ENCODE peak calls at places on chromosomes 11 and 22, in four cellular contexts. One of them, this sample, is unnamed.

GRCh38 chr11:33635161-33635560 is 65.5 kb downstream of the C11orf91 start:
- DNase-seq in GM23248: peak; percentile 70
- DNase-seq in endothelial cell of umbilical vein: no peak
- DNase-seq in PC-3: no peak
- DNase-seq in this sample: peak; percentile 76

GRCh38 chr11:93850585-93851018 is at the start of gene VSTM5:
- DNase-seq in GM23248: no peak
- DNase-seq in endothelial cell of umbilical vein: no peak
- DNase-seq in PC-3: peak; percentile 92
- DNase-seq in this sample: no peak

GRCh38 chr11:12318791-12319733 is 58.3 kb upstream of the PARVA start:
- DNase-seq in GM23248: peak; percentile 91
- DNase-seq in endothelial cell of umbilical vein: no peak
- DNase-seq in PC-3: no peak
- DNase-seq in this sample: peak; percentile 82

GRCh38 chr11:98455500-98456186 is 565.1 kb upstream of the CNTN5 start:
- DNase-seq in GM23248: no peak
- DNase-seq in endothelial cell of umbilical vein: no peak
- DNase-seq in PC-3: peak; percentile 32
- DNase-seq in this sample: no peak

GRCh38 chr11:72224587-72225410 is at the start of gene INPPL1:
- DNase-seq in GM23248: peak; percentile 77
- DNase-seq in endothelial cell of umbilical vein: no peak
- DNase-seq in PC-3: peak; percentile 43
- DNase-seq in this sample: peak; percentile 25

GRCh38 chr22:48576333-48577013 is 1251.2 kb downstream of the BRD1 start:
- DNase-seq in GM23248: peak; percentile 23
- DNase-seq in endothelial cell of umbilical vein: no peak
- DNase-seq in PC-3: no peak
- DNase-seq in this sample: no peak

GRCh38 chr11:19995131-19995530 is 165.1 kb downstream of the DBX1 start:
- DNase-seq in GM23248: peak; percentile 89
- DNase-seq in endothelial cell of umbilical vein: peak; percentile 39
- DNase-seq in PC-3: peak; percentile 88
- DNase-seq in this sample: peak; percentile 98

GRCh38 chr11:72373163-72373562 is 61.2 kb downstream of the CLPB start:
- DNase-seq in GM23248: no peak
- DNase-seq in endothelial cell of umbilical vein: no peak
- DNase-seq in PC-3: no peak
- DNase-seq in this sample: peak; percentile 21

GRCh38 chr11:72814831-72815618 is 814 bp downstream of the ATG16L2 start:
- DNase-seq in GM23248: peak; percentile 79
- DNase-seq in endothelial cell of umbilical vein: peak; percentile 87
- DNase-seq in PC-3: peak; percentile 70
- DNase-seq in this sample: peak; percentile 57

GRCh38 chr22:22746963-22747933 is 102.8 kb downstream of the GGTLC2 start:
- DNase-seq in GM23248: no peak
- DNase-seq in endothelial cell of umbilical vein: no peak
- DNase-seq in PC-3: no peak
- DNase-seq in this sample: no peak

GRCh38 chr11:69242583-69242940 is 51.4 kb upstream of the MYEOV start:
- DNase-seq in GM23248: no peak
- DNase-seq in endothelial cell of umbilical vein: no peak
- DNase-seq in PC-3: no peak
- DNase-seq in this sample: no peak

GRCh38 chr22:30695351-30695762 is 683 bp downstream of the OSBP2 start:
- DNase-seq in GM23248: no peak
- DNase-seq in endothelial cell of umbilical vein: no peak
- DNase-seq in PC-3: no peak
- DNase-seq in this sample: no peak

GRCh38 chr11:17391493-17392355 is 3.3 kb upstream of the KCNJ11 start:
- DNase-seq in GM23248: no peak
- DNase-seq in endothelial cell of umbilical vein: no peak
- DNase-seq in PC-3: no peak
- DNase-seq in this sample: no peak

GRCh38 chr11:15737326-15737725 is 619.0 kb downstream of the SOX6 start:
- DNase-seq in GM23248: no peak
- DNase-seq in endothelial cell of umbilical vein: no peak
- DNase-seq in PC-3: peak; percentile 6
- DNase-seq in this sample: peak; percentile 19

GRCh38 chr22:49554296-49554625 is 273.4 kb downstream of the BRD1 start:
- DNase-seq in GM23248: no peak
- DNase-seq in endothelial cell of umbilical vein: no peak
- DNase-seq in PC-3: no peak
- DNase-seq in this sample: no peak

GRCh38 chr11:89477175-89477574 is 14.0 kb downstream of the NOX4 start:
- DNase-seq in GM23248: no peak
- DNase-seq in endothelial cell of umbilical vein: no peak
- DNase-seq in PC-3: peak; percentile 41
- DNase-seq in this sample: no peak

GRCh38 chr11:45894555-45895247 is 9.2 kb downstream of the MAPK8IP1 start:
- DNase-seq in GM23248: no peak
- DNase-seq in endothelial cell of umbilical vein: no peak
- DNase-seq in PC-3: no peak
- DNase-seq in this sample: no peak

GRCh38 chr11:96130061-96130460 is 206.2 kb upstream of the MTMR2 start:
- DNase-seq in GM23248: no peak
- DNase-seq in endothelial cell of umbilical vein: no peak
- DNase-seq in PC-3: no peak
- DNase-seq in this sample: no peak

GRCh38 chr22:19554834-19555404 is 30.7 kb upstream of the CLDN5 start:
- DNase-seq in GM23248: peak; percentile 34
- DNase-seq in endothelial cell of umbilical vein: peak; percentile 73
- DNase-seq in PC-3: peak; percentile 59
- DNase-seq in this sample: peak; percentile 46

GRCh38 chr11:113375402-113375801 is 12.2 kb upstream of the ANKK1 start:
- DNase-seq in GM23248: no peak
- DNase-seq in endothelial cell of umbilical vein: no peak
- DNase-seq in PC-3: no peak
- DNase-seq in this sample: no peak

GRCh38 chr11:3073029-3073435 is 15.8 kb upstream of the CARS1 start:
- DNase-seq in GM23248: peak; percentile 45
- DNase-seq in endothelial cell of umbilical vein: peak; percentile 95
- DNase-seq in PC-3: no peak
- DNase-seq in this sample: peak; percentile 87

GRCh38 chr22:30572840-30573593 is 1.4 kb downstream of the GAL3ST1 start:
- DNase-seq in GM23248: peak; percentile 32
- DNase-seq in endothelial cell of umbilical vein: no peak
- DNase-seq in PC-3: no peak
- DNase-seq in this sample: no peak

GRCh38 chr22:50112151-50113118 is 22.6 kb downstream of the MOV10L1 start:
- DNase-seq in GM23248: peak; percentile 53
- DNase-seq in endothelial cell of umbilical vein: peak; percentile 90
- DNase-seq in PC-3: peak; percentile 25
- DNase-seq in this sample: peak; percentile 90

GRCh38 chr11:117878314-117878938 is 2.0 kb upstream of the FXYD6 start:
- DNase-seq in GM23248: no peak
- DNase-seq in endothelial cell of umbilical vein: no peak
- DNase-seq in PC-3: no peak
- DNase-seq in this sample: no peak

GRCh38 chr22:27872488-27872887 is 46.6 kb downstream of the PITPNB start:
- DNase-seq in GM23248: no peak
- DNase-seq in endothelial cell of umbilical vein: no peak
- DNase-seq in PC-3: no peak
- DNase-seq in this sample: no peak

GRCh38 chr11:87878373-87878779 is 296.9 kb downstream of the RAB38 start:
- DNase-seq in GM23248: peak; percentile 74
- DNase-seq in endothelial cell of umbilical vein: peak; percentile 43
- DNase-seq in PC-3: peak; percentile 75
- DNase-seq in this sample: peak; percentile 39

GRCh38 chr11:113856966-113857759 is 18.2 kb downstream of the USP28 start:
- DNase-seq in GM23248: no peak
- DNase-seq in endothelial cell of umbilical vein: peak; percentile 54
- DNase-seq in PC-3: no peak
- DNase-seq in this sample: no peak

GRCh38 chr11:124879229-124879998 is 14.2 kb downstream of the ROBO3 start:
- DNase-seq in GM23248: no peak
- DNase-seq in endothelial cell of umbilical vein: no peak
- DNase-seq in PC-3: no peak
- DNase-seq in this sample: no peak

GRCh38 chr22:23565288-23565941 is 14.7 kb downstream of the IGLL1 start:
- DNase-seq in GM23248: no peak
- DNase-seq in endothelial cell of umbilical vein: no peak
- DNase-seq in PC-3: no peak
- DNase-seq in this sample: no peak

GRCh38 chr11:1226981-1227550 is 4.2 kb downstream of the MUC5B start:
- DNase-seq in GM23248: peak; percentile 47
- DNase-seq in endothelial cell of umbilical vein: no peak
- DNase-seq in PC-3: no peak
- DNase-seq in this sample: no peak

GRCh38 chr22:35742342-35743100 is 24.8 kb downstream of the APOL5 start:
- DNase-seq in GM23248: peak; percentile 92
- DNase-seq in endothelial cell of umbilical vein: peak; percentile 63
- DNase-seq in PC-3: peak; percentile 63
- DNase-seq in this sample: peak; percentile 89

GRCh38 chr11:67642148-67642475 is 2.5 kb upstream of the TBX10 start:
- DNase-seq in GM23248: no peak
- DNase-seq in endothelial cell of umbilical vein: no peak
- DNase-seq in PC-3: no peak
- DNase-seq in this sample: no peak

GRCh38 chr11:72821920-72822799 is 7.9 kb downstream of the ATG16L2 start:
- DNase-seq in GM23248: peak; percentile 92
- DNase-seq in endothelial cell of umbilical vein: peak; percentile 91
- DNase-seq in PC-3: peak; percentile 95
- DNase-seq in this sample: peak; percentile 85

GRCh38 chr11:48538991-48539390 is 50.4 kb downstream of the OR4A47 start:
- DNase-seq in GM23248: no peak
- DNase-seq in endothelial cell of umbilical vein: no peak
- DNase-seq in PC-3: no peak
- DNase-seq in this sample: no peak

GRCh38 chr11:30321321-30321720 is 1.6 kb upstream of the ARL14EP start:
- DNase-seq in GM23248: no peak
- DNase-seq in endothelial cell of umbilical vein: no peak
- DNase-seq in PC-3: no peak
- DNase-seq in this sample: no peak
- H2AFZ ChIP-seq in GM23248: no peak overlapping the region
- H2AFZ ChIP-seq in endothelial cell of umbilical vein: no peak overlapping the region
- H2AFZ ChIP-seq in PC-3: no peak overlapping the region
- H2AFZ ChIP-seq in this sample: no peak overlapping the region

GRCh38 chr11:125904678-125905077 is 370 bp downstream of the DDX25 start:
- DNase-seq in GM23248: no peak
- DNase-seq in endothelial cell of umbilical vein: no peak
- DNase-seq in PC-3: no peak
- DNase-seq in this sample: no peak
- TF ChIP-seq EZH2 in GM23248: no peak
- TF ChIP-seq EZH2 in endothelial cell of umbilical vein: no peak
- TF ChIP-seq EZH2 in PC-3: no peak
- TF ChIP-seq EZH2 in this sample: peak; percentile 32

GRCh38 chr11:64331569-64332371 is 8.2 kb upstream of the CCDC88B start:
- DNase-seq in GM23248: peak; percentile 98
- DNase-seq in endothelial cell of umbilical vein: peak; percentile 74
- DNase-seq in PC-3: peak; percentile 96
- DNase-seq in this sample: peak; percentile 86
- H2AFZ ChIP-seq in GM23248: peak overlapping the region; percentile 54
- H2AFZ ChIP-seq in endothelial cell of umbilical vein: peak overlapping the region; percentile 8
- H2AFZ ChIP-seq in PC-3: peak overlapping the region; percentile 76
- H2AFZ ChIP-seq in this sample: no peak overlapping the region

GRCh38 chr22:39546889-39547586 is 14.5 kb upstream of the RPS19BP1 start:
- DNase-seq in GM23248: peak; percentile 56
- DNase-seq in endothelial cell of umbilical vein: no peak
- DNase-seq in PC-3: peak; percentile 45
- DNase-seq in this sample: peak; percentile 56
- TF ChIP-seq EZH2 in GM23248: no peak
- TF ChIP-seq EZH2 in endothelial cell of umbilical vein: no peak
- TF ChIP-seq EZH2 in PC-3: no peak
- TF ChIP-seq EZH2 in this sample: no peak

DNA sequence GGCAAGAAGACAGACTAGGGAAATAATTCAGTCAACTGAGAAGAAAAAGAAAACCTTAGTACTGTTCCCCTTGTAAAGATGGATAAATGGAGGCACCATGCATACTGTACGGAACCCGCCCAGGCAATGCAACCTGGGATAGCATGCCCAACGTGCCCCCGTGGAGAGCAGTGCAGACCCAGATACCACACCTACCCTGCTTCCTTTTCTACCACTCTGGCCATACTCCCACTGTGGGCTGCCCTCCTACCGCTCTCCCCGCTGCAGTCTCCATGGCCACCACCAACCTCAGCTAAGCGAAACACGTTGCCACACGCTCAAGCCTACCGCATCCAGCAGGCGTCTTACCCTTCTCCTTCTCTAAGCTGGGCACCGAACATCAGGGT is 117.4 kb upstream of the SERPIND1 start:
- DNase-seq in GM23248: no peak
- DNase-seq in endothelial cell of umbilical vein: no peak
- DNase-seq in PC-3: no peak
- DNase-seq in this sample: no peak
- H2AFZ ChIP-seq in GM23248: no peak overlapping the region
- H2AFZ ChIP-seq in endothelial cell of umbilical vein: no peak overlapping the region
- H2AFZ ChIP-seq in PC-3: no peak overlapping the region
- H2AFZ ChIP-seq in this sample: no peak overlapping the region

DNA sequence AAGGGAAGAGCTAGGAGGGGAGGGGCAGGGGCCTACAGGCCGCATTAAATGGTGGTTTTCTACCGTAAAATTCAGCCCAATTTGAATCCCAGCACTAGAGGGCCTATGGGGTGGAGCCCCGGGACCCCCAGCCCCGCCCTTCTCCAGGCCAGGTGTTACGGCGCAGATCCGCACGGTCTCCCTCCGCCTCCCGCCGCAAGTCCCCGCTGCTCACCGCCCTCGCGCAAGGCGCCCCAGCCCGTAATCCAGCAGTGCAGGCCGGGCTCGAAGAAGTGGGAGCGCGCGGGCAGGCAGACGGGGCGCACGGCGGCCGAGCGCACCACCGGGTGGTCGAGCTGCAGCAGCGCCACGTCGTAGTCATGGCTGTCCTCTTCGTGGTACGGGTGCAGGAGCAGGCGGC is 17.3 kb downstream of the KCTD17 start:
- DNase-seq in GM23248: peak; percentile 24
- DNase-seq in endothelial cell of umbilical vein: no peak
- DNase-seq in PC-3: no peak
- DNase-seq in this sample: no peak
- TF ChIP-seq EZH2 in GM23248: no peak
- TF ChIP-seq EZH2 in endothelial cell of umbilical vein: no peak
- TF ChIP-seq EZH2 in PC-3: no peak
- TF ChIP-seq EZH2 in this sample: peak; percentile 45

DNA sequence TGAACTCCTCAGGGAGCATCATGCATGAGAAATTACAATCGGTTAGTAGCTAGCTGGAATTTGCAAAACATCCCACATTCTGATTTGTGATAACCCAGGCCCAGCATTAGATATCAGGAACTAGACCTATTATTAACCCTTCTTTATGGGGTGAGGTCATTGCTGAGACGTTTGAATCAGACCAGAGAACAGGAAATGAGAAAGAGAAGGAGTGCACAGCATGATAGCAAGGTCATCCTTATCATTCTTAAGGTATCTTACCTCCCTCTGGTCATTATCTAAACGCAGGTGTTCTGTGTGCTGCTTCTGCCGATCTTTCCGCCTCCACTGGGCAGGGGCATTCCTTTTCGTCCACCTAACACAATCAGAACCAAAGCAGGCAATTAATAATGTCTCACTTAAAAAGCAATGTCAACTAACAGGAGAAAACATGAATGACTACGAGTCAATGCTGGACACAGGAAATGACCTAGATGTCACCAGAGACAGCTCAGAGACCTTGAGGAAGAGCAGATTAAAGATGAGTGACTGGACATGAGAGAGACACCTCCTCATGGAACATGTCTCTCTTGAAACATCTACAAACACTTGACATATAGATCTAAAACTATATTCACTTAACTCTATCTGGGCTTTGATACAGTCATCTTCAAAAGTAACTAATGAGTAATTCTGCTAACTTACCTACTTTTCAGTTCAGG is 78.3 kb upstream of the SCUBE2 start:
- DNase-seq in GM23248: peak; percentile 15
- DNase-seq in endothelial cell of umbilical vein: peak; percentile 32
- DNase-seq in PC-3: no peak
- DNase-seq in this sample: no peak
- H2AFZ ChIP-seq in GM23248: no peak overlapping the region
- H2AFZ ChIP-seq in endothelial cell of umbilical vein: no peak overlapping the region
- H2AFZ ChIP-seq in PC-3: no peak overlapping the region
- H2AFZ ChIP-seq in this sample: no peak overlapping the region

This sample was measured in fibroblast of lung.